ENCODE peak calls at places on chromosomes 11 and 22, in six cellular contexts. One of them, this sample, is unnamed.

GRCh38 chr11:16827139-16827538 is 88.7 kb downstream of the C11orf58 start:
- DNase-seq in fibroblast of lung: no peak
- DNase-seq in endothelial cell: no peak
- DNase-seq in activated CD8-positive, alpha-beta T cell treated with anti-CD3 and anti-CD28 coated beads for 36 hours: no peak
- DNase-seq in smooth muscle cell of the brain vasculature: no peak
- DNase-seq in SK-N-DZ: no peak
- DNase-seq in this sample: no peak

GRCh38 chr11:46675288-46675851 is 25.0 kb downstream of the ARHGAP1 start:
- DNase-seq in fibroblast of lung: peak
- DNase-seq in endothelial cell: no peak
- DNase-seq in activated CD8-positive, alpha-beta T cell treated with anti-CD3 and anti-CD28 coated beads for 36 hours: no peak
- DNase-seq in smooth muscle cell of the brain vasculature: no peak
- DNase-seq in SK-N-DZ: no peak
- DNase-seq in this sample: no peak

GRCh38 chr11:7486731-7487130 is 1.4 kb downstream of the OLFML1 start:
- DNase-seq in fibroblast of lung: no peak
- DNase-seq in endothelial cell: no peak
- DNase-seq in activated CD8-positive, alpha-beta T cell treated with anti-CD3 and anti-CD28 coated beads for 36 hours: no peak
- DNase-seq in smooth muscle cell of the brain vasculature: no peak
- DNase-seq in SK-N-DZ: no peak
- DNase-seq in this sample: no peak

GRCh38 chr11:119047205-119047604 is 9.8 kb downstream of the HYOU1 start:
- DNase-seq in fibroblast of lung: no peak
- DNase-seq in endothelial cell: no peak
- DNase-seq in activated CD8-positive, alpha-beta T cell treated with anti-CD3 and anti-CD28 coated beads for 36 hours: no peak
- DNase-seq in smooth muscle cell of the brain vasculature: no peak
- DNase-seq in SK-N-DZ: no peak
- DNase-seq in this sample: no peak

GRCh38 chr11:94537051-94537600 is 6.6 kb upstream of the FUT4 start:
- DNase-seq in fibroblast of lung: peak
- DNase-seq in endothelial cell: no peak
- DNase-seq in activated CD8-positive, alpha-beta T cell treated with anti-CD3 and anti-CD28 coated beads for 36 hours: no peak
- DNase-seq in smooth muscle cell of the brain vasculature: no peak
- DNase-seq in SK-N-DZ: no peak
- DNase-seq in this sample: no peak

GRCh38 chr11:121595717-121596156 is 143.0 kb upstream of the SORL1-AS1 start:
- DNase-seq in fibroblast of lung: peak
- DNase-seq in endothelial cell: no peak
- DNase-seq in activated CD8-positive, alpha-beta T cell treated with anti-CD3 and anti-CD28 coated beads for 36 hours: no peak
- DNase-seq in smooth muscle cell of the brain vasculature: peak
- DNase-seq in SK-N-DZ: no peak
- DNase-seq in this sample: peak

GRCh38 chr11:313787-314547 is at the start of gene IFITM1:
- DNase-seq in fibroblast of lung: peak
- DNase-seq in endothelial cell: no peak
- DNase-seq in activated CD8-positive, alpha-beta T cell treated with anti-CD3 and anti-CD28 coated beads for 36 hours: peak
- DNase-seq in smooth muscle cell of the brain vasculature: peak
- DNase-seq in SK-N-DZ: no peak
- DNase-seq in this sample: peak

GRCh38 chr11:21654091-21654490 is 538.8 kb upstream of the ANO5 start:
- DNase-seq in fibroblast of lung: no peak
- DNase-seq in endothelial cell: no peak
- DNase-seq in activated CD8-positive, alpha-beta T cell treated with anti-CD3 and anti-CD28 coated beads for 36 hours: no peak
- DNase-seq in smooth muscle cell of the brain vasculature: no peak
- DNase-seq in SK-N-DZ: no peak
- DNase-seq in this sample: peak

GRCh38 chr22:38741166-38741565 is 14.6 kb downstream of the SUN2 start:
- DNase-seq in fibroblast of lung: no peak
- DNase-seq in endothelial cell: no peak
- DNase-seq in activated CD8-positive, alpha-beta T cell treated with anti-CD3 and anti-CD28 coated beads for 36 hours: no peak
- DNase-seq in smooth muscle cell of the brain vasculature: no peak
- DNase-seq in SK-N-DZ: no peak
- DNase-seq in this sample: no peak

GRCh38 chr11:66467756-66468155 is 1.1 kb downstream of the PELI3 start:
- DNase-seq in fibroblast of lung: no peak
- DNase-seq in endothelial cell: no peak
- DNase-seq in activated CD8-positive, alpha-beta T cell treated with anti-CD3 and anti-CD28 coated beads for 36 hours: peak
- DNase-seq in smooth muscle cell of the brain vasculature: no peak
- DNase-seq in SK-N-DZ: no peak
- DNase-seq in this sample: no peak

GRCh38 chr11:54930930-54931329 is 224.3 kb downstream of the OR4A5 start:
- DNase-seq in fibroblast of lung: no peak
- DNase-seq in endothelial cell: no peak
- DNase-seq in activated CD8-positive, alpha-beta T cell treated with anti-CD3 and anti-CD28 coated beads for 36 hours: no peak
- DNase-seq in smooth muscle cell of the brain vasculature: no peak
- DNase-seq in SK-N-DZ: no peak
- DNase-seq in this sample: no peak

GRCh38 chr22:33844273-33844672 is 76.0 kb downstream of the LARGE1 start:
- DNase-seq in fibroblast of lung: no peak
- DNase-seq in endothelial cell: no peak
- DNase-seq in activated CD8-positive, alpha-beta T cell treated with anti-CD3 and anti-CD28 coated beads for 36 hours: no peak
- DNase-seq in smooth muscle cell of the brain vasculature: no peak
- DNase-seq in SK-N-DZ: no peak
- DNase-seq in this sample: no peak

GRCh38 chr22:45785458-45785857 is 113.8 kb downstream of the ATXN10 start:
- DNase-seq in fibroblast of lung: peak
- DNase-seq in endothelial cell: no peak
- DNase-seq in activated CD8-positive, alpha-beta T cell treated with anti-CD3 and anti-CD28 coated beads for 36 hours: no peak
- DNase-seq in smooth muscle cell of the brain vasculature: no peak
- DNase-seq in SK-N-DZ: no peak
- DNase-seq in this sample: no peak

GRCh38 chr11:128628686-128629085 is 41.3 kb upstream of the ETS1 start:
- DNase-seq in fibroblast of lung: no peak
- DNase-seq in endothelial cell: no peak
- DNase-seq in activated CD8-positive, alpha-beta T cell treated with anti-CD3 and anti-CD28 coated beads for 36 hours: peak
- DNase-seq in smooth muscle cell of the brain vasculature: no peak
- DNase-seq in SK-N-DZ: no peak
- DNase-seq in this sample: no peak

GRCh38 chr11:69559181-69559580 is 77.7 kb downstream of the LINC01488 start:
- DNase-seq in fibroblast of lung: no peak
- DNase-seq in endothelial cell: no peak
- DNase-seq in activated CD8-positive, alpha-beta T cell treated with anti-CD3 and anti-CD28 coated beads for 36 hours: no peak
- DNase-seq in smooth muscle cell of the brain vasculature: no peak
- DNase-seq in SK-N-DZ: no peak
- DNase-seq in this sample: no peak

GRCh38 chr11:60059052-60059451 is 2.6 kb downstream of the MS4A3 start:
- DNase-seq in fibroblast of lung: no peak
- DNase-seq in endothelial cell: no peak
- DNase-seq in activated CD8-positive, alpha-beta T cell treated with anti-CD3 and anti-CD28 coated beads for 36 hours: no peak
- DNase-seq in smooth muscle cell of the brain vasculature: no peak
- DNase-seq in SK-N-DZ: no peak
- DNase-seq in this sample: no peak

GRCh38 chr22:50530857-50531545 is 1.2 kb upstream of the TYMP start:
- DNase-seq in fibroblast of lung: peak
- DNase-seq in endothelial cell: peak
- DNase-seq in activated CD8-positive, alpha-beta T cell treated with anti-CD3 and anti-CD28 coated beads for 36 hours: peak
- DNase-seq in smooth muscle cell of the brain vasculature: no peak
- DNase-seq in SK-N-DZ: no peak
- DNase-seq in this sample: peak

GRCh38 chr11:60647087-60647486 is 52.3 kb upstream of the MS4A8 start:
- DNase-seq in fibroblast of lung: no peak
- DNase-seq in endothelial cell: no peak
- DNase-seq in activated CD8-positive, alpha-beta T cell treated with anti-CD3 and anti-CD28 coated beads for 36 hours: no peak
- DNase-seq in smooth muscle cell of the brain vasculature: no peak
- DNase-seq in SK-N-DZ: no peak
- DNase-seq in this sample: no peak

GRCh38 chr22:29946220-29946619 is 63.2 kb downstream of the MTMR3 start:
- DNase-seq in fibroblast of lung: no peak
- DNase-seq in endothelial cell: no peak
- DNase-seq in activated CD8-positive, alpha-beta T cell treated with anti-CD3 and anti-CD28 coated beads for 36 hours: no peak
- DNase-seq in smooth muscle cell of the brain vasculature: no peak
- DNase-seq in SK-N-DZ: no peak
- DNase-seq in this sample: no peak

GRCh38 chr11:7639643-7640025 is 33.7 kb downstream of the CYB5R2 start:
- DNase-seq in fibroblast of lung: no peak
- DNase-seq in endothelial cell: no peak
- DNase-seq in activated CD8-positive, alpha-beta T cell treated with anti-CD3 and anti-CD28 coated beads for 36 hours: no peak
- DNase-seq in smooth muscle cell of the brain vasculature: no peak
- DNase-seq in SK-N-DZ: no peak
- DNase-seq in this sample: no peak

GRCh38 chr22:20117656-20118571 is 888 bp upstream of the TRMT2A start:
- DNase-seq in fibroblast of lung: peak
- DNase-seq in endothelial cell: no peak
- DNase-seq in activated CD8-positive, alpha-beta T cell treated with anti-CD3 and anti-CD28 coated beads for 36 hours: peak
- DNase-seq in smooth muscle cell of the brain vasculature: no peak
- DNase-seq in SK-N-DZ: no peak
- DNase-seq in this sample: peak

GRCh38 chr11:105611414-105611813 is 1.5 kb downstream of the GRIA4 start:
- DNase-seq in fibroblast of lung: no peak
- DNase-seq in endothelial cell: no peak
- DNase-seq in activated CD8-positive, alpha-beta T cell treated with anti-CD3 and anti-CD28 coated beads for 36 hours: no peak
- DNase-seq in smooth muscle cell of the brain vasculature: no peak
- DNase-seq in SK-N-DZ: peak
- DNase-seq in this sample: no peak

This sample was measured in A673.